ENCODE peak calls at places on chromosomes 6 and 20, in ten cellular contexts. One of them, this sample, is unnamed.

GRCh38 chr6:5435449-5435848 is 174.1 kb downstream of the FARS2 start:
- DNase-seq in stimulated activated naive B cell treated with anti-CD40 and anti-IgM and Interleukin-4, amounts not matched to agents 10 μg/mL and 1 μg/mL and 100 μg/mL, for 72 hours: no peak
- DNase-seq in pons: no peak
- DNase-seq in cardiac fibroblast: peak; percentile 39
- DNase-seq in cardiac muscle cell: peak; percentile 11
- DNase-seq in iPS-NIHi11: no peak
- DNase-seq in NCI-H345: no peak
- DNase-seq in fibroblast of mammary gland: peak; percentile 86
- DNase-seq in HT1080: peak; percentile 74
- DNase-seq in amniotic stem cell: no peak
- DNase-seq in this sample: no peak

GRCh38 chr6:150739711-150740349 is 125.7 kb upstream of the MTHFD1L start:
- DNase-seq in stimulated activated naive B cell treated with anti-CD40 and anti-IgM and Interleukin-4, amounts not matched to agents 10 μg/mL and 1 μg/mL and 100 μg/mL, for 72 hours: no peak
- DNase-seq in pons: peak; percentile 92
- DNase-seq in cardiac fibroblast: no peak
- DNase-seq in cardiac muscle cell: no peak
- DNase-seq in iPS-NIHi11: no peak
- DNase-seq in NCI-H345: no peak
- DNase-seq in fibroblast of mammary gland: no peak
- DNase-seq in HT1080: no peak
- DNase-seq in amniotic stem cell: no peak
- DNase-seq in this sample: no peak

GRCh38 chr6:157022022-157022740 is 245.0 kb downstream of the ARID1B start:
- DNase-seq in stimulated activated naive B cell treated with anti-CD40 and anti-IgM and Interleukin-4, amounts not matched to agents 10 μg/mL and 1 μg/mL and 100 μg/mL, for 72 hours: peak; percentile 70
- DNase-seq in pons: peak; percentile 95
- DNase-seq in cardiac fibroblast: peak; percentile 97
- DNase-seq in cardiac muscle cell: peak; percentile 95
- DNase-seq in iPS-NIHi11: peak; percentile 97
- DNase-seq in NCI-H345: peak; percentile 86
- DNase-seq in fibroblast of mammary gland: peak; percentile 93
- DNase-seq in HT1080: peak; percentile 67
- DNase-seq in amniotic stem cell: peak; percentile 86
- DNase-seq in this sample: no peak

GRCh38 chr20:58994390-58995159 is 12.5 kb downstream of the CTSZ start:
- DNase-seq in stimulated activated naive B cell treated with anti-CD40 and anti-IgM and Interleukin-4, amounts not matched to agents 10 μg/mL and 1 μg/mL and 100 μg/mL, for 72 hours: no peak
- DNase-seq in pons: no peak
- DNase-seq in cardiac fibroblast: no peak
- DNase-seq in cardiac muscle cell: no peak
- DNase-seq in iPS-NIHi11: no peak
- DNase-seq in NCI-H345: no peak
- DNase-seq in fibroblast of mammary gland: no peak
- DNase-seq in HT1080: no peak
- DNase-seq in amniotic stem cell: no peak
- DNase-seq in this sample: no peak

GRCh38 chr6:157464653-157465535 is 83.9 kb downstream of the ZDHHC14 start:
- DNase-seq in stimulated activated naive B cell treated with anti-CD40 and anti-IgM and Interleukin-4, amounts not matched to agents 10 μg/mL and 1 μg/mL and 100 μg/mL, for 72 hours: peak; percentile 73
- DNase-seq in pons: no peak
- DNase-seq in cardiac fibroblast: no peak
- DNase-seq in cardiac muscle cell: no peak
- DNase-seq in iPS-NIHi11: peak; percentile 23
- DNase-seq in NCI-H345: no peak
- DNase-seq in fibroblast of mammary gland: no peak
- DNase-seq in HT1080: no peak
- DNase-seq in amniotic stem cell: no peak
- DNase-seq in this sample: no peak

GRCh38 chr6:28413681-28414080 is 14.1 kb upstream of the ZSCAN12 start:
- DNase-seq in stimulated activated naive B cell treated with anti-CD40 and anti-IgM and Interleukin-4, amounts not matched to agents 10 μg/mL and 1 μg/mL and 100 μg/mL, for 72 hours: no peak
- DNase-seq in pons: no peak
- DNase-seq in cardiac fibroblast: no peak
- DNase-seq in cardiac muscle cell: no peak
- DNase-seq in iPS-NIHi11: no peak
- DNase-seq in NCI-H345: no peak
- DNase-seq in fibroblast of mammary gland: no peak
- DNase-seq in HT1080: no peak
- DNase-seq in amniotic stem cell: no peak
- DNase-seq in this sample: no peak

GRCh38 chr20:64146301-64146935 is 17.8 kb upstream of the MYT1 start:
- DNase-seq in stimulated activated naive B cell treated with anti-CD40 and anti-IgM and Interleukin-4, amounts not matched to agents 10 μg/mL and 1 μg/mL and 100 μg/mL, for 72 hours: no peak
- DNase-seq in pons: no peak
- DNase-seq in cardiac fibroblast: no peak
- DNase-seq in cardiac muscle cell: no peak
- DNase-seq in iPS-NIHi11: peak; percentile 29
- DNase-seq in NCI-H345: no peak
- DNase-seq in fibroblast of mammary gland: no peak
- DNase-seq in HT1080: no peak
- DNase-seq in amniotic stem cell: no peak
- DNase-seq in this sample: peak; percentile 27

GRCh38 chr6:138593100-138593877 is 94.0 kb upstream of the NHSL1 start:
- DNase-seq in stimulated activated naive B cell treated with anti-CD40 and anti-IgM and Interleukin-4, amounts not matched to agents 10 μg/mL and 1 μg/mL and 100 μg/mL, for 72 hours: peak; percentile 67
- DNase-seq in pons: peak; percentile 67
- DNase-seq in cardiac fibroblast: peak; percentile 97
- DNase-seq in cardiac muscle cell: peak; percentile 97
- DNase-seq in iPS-NIHi11: no peak
- DNase-seq in NCI-H345: no peak
- DNase-seq in fibroblast of mammary gland: peak; percentile 99
- DNase-seq in HT1080: peak; percentile 98
- DNase-seq in amniotic stem cell: peak; percentile 91
- DNase-seq in this sample: peak; percentile 88

GRCh38 chr20:31485450-31486339 is 10.6 kb downstream of the REM1 start:
- DNase-seq in stimulated activated naive B cell treated with anti-CD40 and anti-IgM and Interleukin-4, amounts not matched to agents 10 μg/mL and 1 μg/mL and 100 μg/mL, for 72 hours: no peak
- DNase-seq in pons: no peak
- DNase-seq in cardiac fibroblast: peak; percentile 92
- DNase-seq in cardiac muscle cell: peak; percentile 96
- DNase-seq in iPS-NIHi11: no peak
- DNase-seq in NCI-H345: no peak
- DNase-seq in fibroblast of mammary gland: peak; percentile 33
- DNase-seq in HT1080: no peak
- DNase-seq in amniotic stem cell: no peak
- DNase-seq in this sample: no peak

GRCh38 chr6:33690766-33691165 is 20.7 kb downstream of the UQCC2 start:
- DNase-seq in stimulated activated naive B cell treated with anti-CD40 and anti-IgM and Interleukin-4, amounts not matched to agents 10 μg/mL and 1 μg/mL and 100 μg/mL, for 72 hours: no peak
- DNase-seq in pons: no peak
- DNase-seq in cardiac fibroblast: no peak
- DNase-seq in cardiac muscle cell: no peak
- DNase-seq in iPS-NIHi11: no peak
- DNase-seq in NCI-H345: no peak
- DNase-seq in fibroblast of mammary gland: no peak
- DNase-seq in HT1080: no peak
- DNase-seq in amniotic stem cell: no peak
- DNase-seq in this sample: peak; percentile 69

GRCh38 chr6:68634503-68635411 is at the start of gene ADGRB3:
- DNase-seq in stimulated activated naive B cell treated with anti-CD40 and anti-IgM and Interleukin-4, amounts not matched to agents 10 μg/mL and 1 μg/mL and 100 μg/mL, for 72 hours: peak; percentile 9
- DNase-seq in pons: peak; percentile 93
- DNase-seq in cardiac fibroblast: peak; percentile 88
- DNase-seq in cardiac muscle cell: peak; percentile 87
- DNase-seq in iPS-NIHi11: peak; percentile 87
- DNase-seq in NCI-H345: peak; percentile 95
- DNase-seq in fibroblast of mammary gland: peak; percentile 46
- DNase-seq in HT1080: peak; percentile 78
- DNase-seq in amniotic stem cell: no peak
- DNase-seq in this sample: peak; percentile 46

GRCh38 chr6:139030539-139030938 is 2.0 kb downstream of the ABRACL start:
- DNase-seq in stimulated activated naive B cell treated with anti-CD40 and anti-IgM and Interleukin-4, amounts not matched to agents 10 μg/mL and 1 μg/mL and 100 μg/mL, for 72 hours: peak; percentile 37
- DNase-seq in pons: no peak
- DNase-seq in cardiac fibroblast: no peak
- DNase-seq in cardiac muscle cell: no peak
- DNase-seq in iPS-NIHi11: no peak
- DNase-seq in NCI-H345: no peak
- DNase-seq in fibroblast of mammary gland: no peak
- DNase-seq in HT1080: no peak
- DNase-seq in amniotic stem cell: no peak
- DNase-seq in this sample: no peak

GRCh38 chr6:7777062-7777461 is 51.2 kb downstream of the BMP6 start:
- DNase-seq in stimulated activated naive B cell treated with anti-CD40 and anti-IgM and Interleukin-4, amounts not matched to agents 10 μg/mL and 1 μg/mL and 100 μg/mL, for 72 hours: no peak
- DNase-seq in pons: no peak
- DNase-seq in cardiac fibroblast: no peak
- DNase-seq in cardiac muscle cell: no peak
- DNase-seq in iPS-NIHi11: no peak
- DNase-seq in NCI-H345: no peak
- DNase-seq in fibroblast of mammary gland: no peak
- DNase-seq in HT1080: no peak
- DNase-seq in amniotic stem cell: no peak
- DNase-seq in this sample: no peak

GRCh38 chr6:150230877-150231428 is 88.1 kb downstream of the PPP1R14C start:
- DNase-seq in stimulated activated naive B cell treated with anti-CD40 and anti-IgM and Interleukin-4, amounts not matched to agents 10 μg/mL and 1 μg/mL and 100 μg/mL, for 72 hours: no peak
- DNase-seq in pons: no peak
- DNase-seq in cardiac fibroblast: no peak
- DNase-seq in cardiac muscle cell: no peak
- DNase-seq in iPS-NIHi11: no peak
- DNase-seq in NCI-H345: no peak
- DNase-seq in fibroblast of mammary gland: no peak
- DNase-seq in HT1080: no peak
- DNase-seq in amniotic stem cell: no peak
- DNase-seq in this sample: no peak

GRCh38 chr6:135939216-135939610 is 87.7 kb downstream of the PDE7B start:
- DNase-seq in stimulated activated naive B cell treated with anti-CD40 and anti-IgM and Interleukin-4, amounts not matched to agents 10 μg/mL and 1 μg/mL and 100 μg/mL, for 72 hours: no peak
- DNase-seq in pons: no peak
- DNase-seq in cardiac fibroblast: peak; percentile 46
- DNase-seq in cardiac muscle cell: no peak
- DNase-seq in iPS-NIHi11: no peak
- DNase-seq in NCI-H345: no peak
- DNase-seq in fibroblast of mammary gland: peak; percentile 19
- DNase-seq in HT1080: no peak
- DNase-seq in amniotic stem cell: no peak
- DNase-seq in this sample: no peak

GRCh38 chr6:161850572-161850971 is 576.7 kb upstream of the AGPAT4 start:
- DNase-seq in stimulated activated naive B cell treated with anti-CD40 and anti-IgM and Interleukin-4, amounts not matched to agents 10 μg/mL and 1 μg/mL and 100 μg/mL, for 72 hours: no peak
- DNase-seq in pons: no peak
- DNase-seq in cardiac fibroblast: no peak
- DNase-seq in cardiac muscle cell: no peak
- DNase-seq in iPS-NIHi11: peak; percentile 40
- DNase-seq in NCI-H345: no peak
- DNase-seq in fibroblast of mammary gland: no peak
- DNase-seq in HT1080: no peak
- DNase-seq in amniotic stem cell: no peak
- DNase-seq in this sample: no peak

GRCh38 chr20:5741089-5741488 is 9.1 kb upstream of the SHLD1 start:
- DNase-seq in stimulated activated naive B cell treated with anti-CD40 and anti-IgM and Interleukin-4, amounts not matched to agents 10 μg/mL and 1 μg/mL and 100 μg/mL, for 72 hours: no peak
- DNase-seq in pons: no peak
- DNase-seq in cardiac fibroblast: no peak
- DNase-seq in cardiac muscle cell: peak; percentile 33
- DNase-seq in iPS-NIHi11: no peak
- DNase-seq in NCI-H345: peak; percentile 76
- DNase-seq in fibroblast of mammary gland: peak; percentile 67
- DNase-seq in HT1080: no peak
- DNase-seq in amniotic stem cell: peak; percentile 13
- DNase-seq in this sample: no peak

GRCh38 chr6:85360794-85361642 is 88.9 kb upstream of the NT5E start:
- DNase-seq in stimulated activated naive B cell treated with anti-CD40 and anti-IgM and Interleukin-4, amounts not matched to agents 10 μg/mL and 1 μg/mL and 100 μg/mL, for 72 hours: no peak
- DNase-seq in pons: no peak
- DNase-seq in cardiac fibroblast: peak; percentile 86
- DNase-seq in cardiac muscle cell: peak; percentile 87
- DNase-seq in iPS-NIHi11: peak; percentile 17
- DNase-seq in NCI-H345: no peak
- DNase-seq in fibroblast of mammary gland: peak; percentile 99
- DNase-seq in HT1080: peak; percentile 98
- DNase-seq in amniotic stem cell: peak; percentile 95
- DNase-seq in this sample: peak; percentile 83

This sample was measured in SJSA1.